ENCODE peak calls at places on chromosome 11, in four cellular contexts. One of them, this sample, is unnamed.

GRCh38 chr11:96464695-96465307 is 75.0 kb downstream of the JRKL start:
- DNase-seq in uterus: no peak
- DNase-seq in BJ: peak
- DNase-seq in A549: peak
- DNase-seq in this sample: peak

GRCh38 chr11:83691387-83692088 is 405.4 kb upstream of the CCDC90B start:
- DNase-seq in uterus: peak
- DNase-seq in BJ: no peak
- DNase-seq in A549: no peak
- DNase-seq in this sample: no peak

GRCh38 chr11:86182976-86183584 is 61.5 kb upstream of the EED start:
- DNase-seq in uterus: no peak
- DNase-seq in BJ: no peak
- DNase-seq in A549: peak
- DNase-seq in this sample: no peak

GRCh38 chr11:27696112-27696511 is 4.1 kb downstream of the BDNF start:
- DNase-seq in uterus: no peak
- DNase-seq in BJ: no peak
- DNase-seq in A549: no peak
- DNase-seq in this sample: no peak

GRCh38 chr11:132504501-132505041 is 1027.7 kb downstream of the OPCML start:
- DNase-seq in uterus: no peak
- DNase-seq in BJ: no peak
- DNase-seq in A549: no peak
- DNase-seq in this sample: no peak

GRCh38 chr11:127677813-127678212 is 677.2 kb upstream of the KIRREL3 start:
- DNase-seq in uterus: no peak
- DNase-seq in BJ: no peak
- DNase-seq in A549: no peak
- DNase-seq in this sample: no peak

GRCh38 chr11:28542556-28542955 is 434.4 kb downstream of the METTL15 start:
- DNase-seq in uterus: no peak
- DNase-seq in BJ: no peak
- DNase-seq in A549: no peak
- DNase-seq in this sample: no peak

GRCh38 chr11:69287968-69288882 is 5.7 kb upstream of the MYEOV start:
- DNase-seq in uterus: no peak
- DNase-seq in BJ: no peak
- DNase-seq in A549: no peak
- DNase-seq in this sample: no peak

GRCh38 chr11:1336836-1337646 is 27.6 kb upstream of the TOLLIP start:
- DNase-seq in uterus: peak
- DNase-seq in BJ: no peak
- DNase-seq in A549: peak
- DNase-seq in this sample: no peak

GRCh38 chr11:1333860-1334259 is 24.4 kb upstream of the TOLLIP start:
- DNase-seq in uterus: no peak
- DNase-seq in BJ: no peak
- DNase-seq in A549: no peak
- DNase-seq in this sample: no peak

GRCh38 chr11:1333091-1333772 is 23.8 kb upstream of the TOLLIP start:
- DNase-seq in uterus: no peak
- DNase-seq in BJ: no peak
- DNase-seq in A549: no peak
- DNase-seq in this sample: no peak

GRCh38 chr11:1335811-1336761 is 26.7 kb upstream of the TOLLIP start:
- DNase-seq in uterus: peak
- DNase-seq in BJ: peak
- DNase-seq in A549: peak
- DNase-seq in this sample: peak

DNA sequence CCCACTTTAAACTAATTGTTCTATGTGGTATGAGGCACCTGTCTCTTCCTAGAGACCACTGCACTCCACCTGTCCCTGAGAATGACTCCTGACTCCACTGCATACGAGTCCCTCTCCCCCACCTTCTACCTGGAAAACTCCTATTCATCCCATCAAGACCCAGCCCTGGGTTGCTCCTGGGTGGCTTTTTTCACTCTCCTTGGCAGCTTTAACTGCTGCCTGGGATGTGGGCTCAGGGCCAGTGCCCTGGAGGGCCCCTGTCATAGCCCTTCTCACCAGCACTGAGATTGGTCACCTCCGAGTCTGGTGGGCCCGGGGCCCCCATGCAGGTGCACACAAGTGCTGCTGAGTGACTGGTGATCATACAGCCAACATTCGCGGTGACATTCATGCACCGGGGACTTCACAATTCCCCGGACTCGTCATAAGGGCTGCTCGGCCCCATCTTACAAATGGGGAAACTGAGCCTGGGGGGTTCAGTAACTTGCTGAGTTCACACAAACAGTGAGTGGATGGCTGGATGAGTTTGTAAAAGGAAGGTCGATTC is 25.9 kb upstream of the TOLLIP start:
- DNase-seq in uterus: no peak
- DNase-seq in BJ: no peak
- DNase-seq in A549: no peak
- DNase-seq in this sample: no peak
- H3K4me3 ChIP-seq in uterus: no peak
- H3K4me3 ChIP-seq in BJ: no peak
- H3K4me3 ChIP-seq in A549: peak
- H3K4me3 ChIP-seq in this sample: no peak

DNA sequence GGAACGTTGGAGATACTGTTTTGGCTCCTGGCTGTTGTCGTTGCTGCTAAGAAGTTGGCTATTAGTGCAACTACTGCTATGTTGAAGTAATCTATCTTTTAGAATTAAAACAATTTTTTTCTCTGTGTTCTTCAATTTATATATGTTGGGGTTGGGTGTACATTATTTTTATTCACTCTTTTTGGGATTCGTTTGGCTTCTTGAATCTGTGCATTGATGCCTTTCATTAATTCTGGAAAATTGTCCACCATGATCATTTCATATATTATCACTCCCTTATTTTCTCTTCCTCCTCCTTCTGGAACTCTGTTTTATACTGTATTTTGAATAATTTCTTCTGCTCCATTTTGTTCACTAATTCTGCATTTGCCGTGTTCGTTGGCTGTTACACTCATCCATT is 199.5 kb upstream of the PLET1 start:
- DNase-seq in uterus: no peak
- DNase-seq in BJ: no peak
- DNase-seq in A549: no peak
- DNase-seq in this sample: no peak
- TF ChIP-seq CTCF in uterus: no peak
- TF ChIP-seq CTCF in BJ: no peak
- TF ChIP-seq CTCF in A549: no peak
- TF ChIP-seq CTCF in this sample: no peak

GRCh38 chr11:118171274-118172062 is 5.0 kb downstream of the SCN2B start:
- DNase-seq in uterus: peak
- DNase-seq in BJ: no peak
- DNase-seq in A549: peak
- DNase-seq in this sample: no peak
- H3K4me3 ChIP-seq in uterus: no peak
- H3K4me3 ChIP-seq in BJ: no peak
- H3K4me3 ChIP-seq in A549: no peak
- H3K4me3 ChIP-seq in this sample: no peak

GRCh38 chr11:32555091-32555490 is 28.5 kb upstream of the EIF3M start:
- DNase-seq in uterus: no peak
- DNase-seq in BJ: no peak
- DNase-seq in A549: no peak
- DNase-seq in this sample: no peak
- TF ChIP-seq CTCF in uterus: no peak
- TF ChIP-seq CTCF in BJ: no peak
- TF ChIP-seq CTCF in A549: no peak
- TF ChIP-seq CTCF in this sample: no peak

DNA sequence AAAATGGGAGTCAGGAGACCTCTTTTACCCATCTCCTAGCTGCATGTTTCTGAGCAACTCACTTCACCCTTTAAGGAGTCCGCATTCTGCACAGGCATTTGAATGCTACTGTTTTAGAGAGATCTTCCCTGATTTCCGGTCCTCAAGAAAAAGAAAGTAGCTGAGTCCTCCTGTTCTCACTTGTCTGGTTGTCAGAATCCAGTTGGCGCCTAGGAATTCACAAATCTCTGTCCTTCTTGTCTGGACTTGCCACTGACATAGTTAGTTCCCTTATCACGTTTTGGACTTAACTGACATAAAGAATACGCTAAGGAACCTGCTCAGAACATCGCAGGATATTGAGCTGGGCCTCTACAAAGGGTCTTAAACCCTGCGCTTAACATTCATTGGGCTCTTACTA is 61.3 kb upstream of the OR5P2 start:
- DNase-seq in uterus: no peak
- DNase-seq in BJ: no peak
- DNase-seq in A549: no peak
- DNase-seq in this sample: no peak
- H3K4me3 ChIP-seq in uterus: no peak
- H3K4me3 ChIP-seq in BJ: no peak
- H3K4me3 ChIP-seq in A549: no peak
- H3K4me3 ChIP-seq in this sample: no peak